ENCODE peak calls at places on chromosomes 6 and 20, in five cellular contexts. One of them, this sample, is unnamed.

GRCh38 chr6:161374971-161375873 is 101.4 kb upstream of the AGPAT4 start:
- DNase-seq in KBM-7: peak
- DNase-seq in mesenchymal stem cell: no peak
- DNase-seq in NCI-H2171: no peak
- DNase-seq in stimulated activated CD8-positive, alpha-beta memory T cell treated with anti-CD3 and anti-CD28 coated beads, Interleukin-4, amount 100 ng/mL, for 1 hour: no peak
- DNase-seq in this sample: no peak

GRCh38 chr6:98324406-98324930 is 509.9 kb upstream of the POU3F2 start:
- DNase-seq in NCI-H2171: no peak
- DNase-seq in stimulated activated CD8-positive, alpha-beta memory T cell treated with anti-CD3 and anti-CD28 coated beads, Interleukin-4, amount 100 ng/mL, for 1 hour: no peak
- DNase-seq in KBM-7: no peak
- DNase-seq in mesenchymal stem cell: no peak
- DNase-seq in this sample: no peak

GRCh38 chr20:50188879-50189680 is 1.6 kb upstream of the CEBPB start:
- DNase-seq in KBM-7: no peak
- DNase-seq in NCI-H2171: no peak
- DNase-seq in stimulated activated CD8-positive, alpha-beta memory T cell treated with anti-CD3 and anti-CD28 coated beads, Interleukin-4, amount 100 ng/mL, for 1 hour: no peak
- DNase-seq in mesenchymal stem cell: no peak
- DNase-seq in this sample: no peak

GRCh38 chr6:113490356-113490755 is 366.8 kb upstream of the MARCKS start:
- DNase-seq in NCI-H2171: no peak
- DNase-seq in mesenchymal stem cell: no peak
- DNase-seq in stimulated activated CD8-positive, alpha-beta memory T cell treated with anti-CD3 and anti-CD28 coated beads, Interleukin-4, amount 100 ng/mL, for 1 hour: no peak
- DNase-seq in KBM-7: no peak
- DNase-seq in this sample: no peak

GRCh38 chr6:166618251-166618650 is 8.8 kb downstream of the RPS6KA2 start:
- DNase-seq in KBM-7: no peak
- DNase-seq in mesenchymal stem cell: no peak
- DNase-seq in stimulated activated CD8-positive, alpha-beta memory T cell treated with anti-CD3 and anti-CD28 coated beads, Interleukin-4, amount 100 ng/mL, for 1 hour: no peak
- DNase-seq in NCI-H2171: no peak
- DNase-seq in this sample: no peak

GRCh38 chr6:35206346-35206745 is 7.4 kb upstream of the SCUBE3 start:
- DNase-seq in mesenchymal stem cell: no peak
- DNase-seq in KBM-7: no peak
- DNase-seq in stimulated activated CD8-positive, alpha-beta memory T cell treated with anti-CD3 and anti-CD28 coated beads, Interleukin-4, amount 100 ng/mL, for 1 hour: no peak
- DNase-seq in NCI-H2171: no peak
- DNase-seq in this sample: no peak

GRCh38 chr6:8879334-8879733 is 444.0 kb upstream of the SLC35B3 start:
- DNase-seq in stimulated activated CD8-positive, alpha-beta memory T cell treated with anti-CD3 and anti-CD28 coated beads, Interleukin-4, amount 100 ng/mL, for 1 hour: no peak
- DNase-seq in NCI-H2171: no peak
- DNase-seq in KBM-7: no peak
- DNase-seq in mesenchymal stem cell: no peak
- DNase-seq in this sample: no peak

GRCh38 chr6:140052757-140053729 is 678.6 kb upstream of the CITED2 start:
- DNase-seq in KBM-7: peak
- DNase-seq in stimulated activated CD8-positive, alpha-beta memory T cell treated with anti-CD3 and anti-CD28 coated beads, Interleukin-4, amount 100 ng/mL, for 1 hour: no peak
- DNase-seq in NCI-H2171: no peak
- DNase-seq in mesenchymal stem cell: peak
- DNase-seq in this sample: peak

GRCh38 chr6:107534762-107535161 is 44.8 kb downstream of the SOBP start:
- DNase-seq in KBM-7: no peak
- DNase-seq in NCI-H2171: no peak
- DNase-seq in mesenchymal stem cell: no peak
- DNase-seq in stimulated activated CD8-positive, alpha-beta memory T cell treated with anti-CD3 and anti-CD28 coated beads, Interleukin-4, amount 100 ng/mL, for 1 hour: no peak
- DNase-seq in this sample: no peak

GRCh38 chr20:50346372-50347347 is 156.0 kb downstream of the CEBPB start:
- DNase-seq in stimulated activated CD8-positive, alpha-beta memory T cell treated with anti-CD3 and anti-CD28 coated beads, Interleukin-4, amount 100 ng/mL, for 1 hour: no peak
- DNase-seq in NCI-H2171: peak
- DNase-seq in mesenchymal stem cell: peak
- DNase-seq in KBM-7: peak
- DNase-seq in this sample: peak

GRCh38 chr6:7673063-7673536 is 52.8 kb upstream of the BMP6 start:
- DNase-seq in NCI-H2171: no peak
- DNase-seq in KBM-7: peak
- DNase-seq in mesenchymal stem cell: no peak
- DNase-seq in stimulated activated CD8-positive, alpha-beta memory T cell treated with anti-CD3 and anti-CD28 coated beads, Interleukin-4, amount 100 ng/mL, for 1 hour: no peak
- DNase-seq in this sample: no peak

GRCh38 chr20:14673164-14673563 is 335.8 kb upstream of the FLRT3 start:
- DNase-seq in mesenchymal stem cell: no peak
- DNase-seq in KBM-7: no peak
- DNase-seq in NCI-H2171: no peak
- DNase-seq in stimulated activated CD8-positive, alpha-beta memory T cell treated with anti-CD3 and anti-CD28 coated beads, Interleukin-4, amount 100 ng/mL, for 1 hour: no peak
- DNase-seq in this sample: no peak

GRCh38 chr6:38436726-38437465 is 202.8 kb downstream of the BTBD9 start:
- DNase-seq in NCI-H2171: no peak
- DNase-seq in stimulated activated CD8-positive, alpha-beta memory T cell treated with anti-CD3 and anti-CD28 coated beads, Interleukin-4, amount 100 ng/mL, for 1 hour: no peak
- DNase-seq in KBM-7: no peak
- DNase-seq in mesenchymal stem cell: peak
- DNase-seq in this sample: no peak

GRCh38 chr6:148548749-148549140 is 198.1 kb upstream of the UST start:
- DNase-seq in mesenchymal stem cell: no peak
- DNase-seq in KBM-7: no peak
- DNase-seq in stimulated activated CD8-positive, alpha-beta memory T cell treated with anti-CD3 and anti-CD28 coated beads, Interleukin-4, amount 100 ng/mL, for 1 hour: no peak
- DNase-seq in NCI-H2171: no peak
- DNase-seq in this sample: no peak

GRCh38 chr6:95877480-95877879 is 138.3 kb upstream of the FUT9 start:
- DNase-seq in stimulated activated CD8-positive, alpha-beta memory T cell treated with anti-CD3 and anti-CD28 coated beads, Interleukin-4, amount 100 ng/mL, for 1 hour: no peak
- DNase-seq in NCI-H2171: no peak
- DNase-seq in mesenchymal stem cell: no peak
- DNase-seq in KBM-7: no peak
- DNase-seq in this sample: no peak

GRCh38 chr6:150373260-150373701 is 4.5 kb downstream of the IYD start:
- DNase-seq in KBM-7: no peak
- DNase-seq in stimulated activated CD8-positive, alpha-beta memory T cell treated with anti-CD3 and anti-CD28 coated beads, Interleukin-4, amount 100 ng/mL, for 1 hour: no peak
- DNase-seq in mesenchymal stem cell: no peak
- DNase-seq in NCI-H2171: no peak
- DNase-seq in this sample: no peak

GRCh38 chr6:147287869-147288271 is 83.7 kb downstream of the STXBP5 start:
- DNase-seq in KBM-7: peak
- DNase-seq in NCI-H2171: no peak
- DNase-seq in mesenchymal stem cell: peak
- DNase-seq in stimulated activated CD8-positive, alpha-beta memory T cell treated with anti-CD3 and anti-CD28 coated beads, Interleukin-4, amount 100 ng/mL, for 1 hour: no peak
- DNase-seq in this sample: peak

GRCh38 chr6:63317641-63318040 is 2.1 kb downstream of the LGSN start:
- DNase-seq in KBM-7: no peak
- DNase-seq in NCI-H2171: no peak
- DNase-seq in stimulated activated CD8-positive, alpha-beta memory T cell treated with anti-CD3 and anti-CD28 coated beads, Interleukin-4, amount 100 ng/mL, for 1 hour: no peak
- DNase-seq in mesenchymal stem cell: no peak
- DNase-seq in this sample: no peak

GRCh38 chr6:109241199-109241598 is 141.1 kb downstream of the CD164 start:
- DNase-seq in KBM-7: no peak
- DNase-seq in mesenchymal stem cell: peak
- DNase-seq in NCI-H2171: no peak
- DNase-seq in stimulated activated CD8-positive, alpha-beta memory T cell treated with anti-CD3 and anti-CD28 coated beads, Interleukin-4, amount 100 ng/mL, for 1 hour: no peak
- DNase-seq in this sample: peak

GRCh38 chr6:7414811-7415210 is 25.2 kb downstream of the RIOK1 start:
- DNase-seq in KBM-7: no peak
- DNase-seq in NCI-H2171: no peak
- DNase-seq in mesenchymal stem cell: peak
- DNase-seq in stimulated activated CD8-positive, alpha-beta memory T cell treated with anti-CD3 and anti-CD28 coated beads, Interleukin-4, amount 100 ng/mL, for 1 hour: no peak
- DNase-seq in this sample: no peak

GRCh38 chr6:100488231-100488630 is 23.5 kb upstream of the SIM1 start:
- DNase-seq in mesenchymal stem cell: no peak
- DNase-seq in KBM-7: no peak
- DNase-seq in stimulated activated CD8-positive, alpha-beta memory T cell treated with anti-CD3 and anti-CD28 coated beads, Interleukin-4, amount 100 ng/mL, for 1 hour: no peak
- DNase-seq in NCI-H2171: no peak
- DNase-seq in this sample: no peak